ENCODE peak calls at places on chromosomes 13 and 19, in four cellular contexts. Y is GM10248, X is cardiac fibroblast, G is HCT116. B is an unnamed sample.

GRCh38 chr13:27182844-27183497 is 11.4 kb upstream of the USP12 start:
- DNase-seq in G (peak; percentile 78), Y (no peak), X (peak; percentile 83), B (no peak)

GRCh38 chr19:22427587-22428298 is 5.6 kb upstream of the ZNF98 start:
- DNase-seq in Y (no peak), X (no peak), G (no peak), B (no peak)

GRCh38 chr19:57587529-57587928 is 3.6 kb downstream of the ZIK1 start:
- DNase-seq in G (no peak), Y (no peak), X (no peak), B (no peak)

GRCh38 chr19:41324921-41325639 is 15.1 kb downstream of the CCDC97 start:
- DNase-seq in G (no peak), Y (peak; percentile 33), X (peak; percentile 84), B (no peak)

GRCh38 chr13:61728468-61728867 is 312.8 kb upstream of the PCDH20 start:
- DNase-seq in X (peak; percentile 78), Y (no peak), G (no peak), B (no peak)

GRCh38 chr13:62879071-62879470 is 1463.4 kb upstream of the PCDH20 start:
- DNase-seq in G (no peak), X (peak; percentile 28), Y (no peak), B (no peak)

GRCh38 chr19:13984875-13985741 is 21.0 kb downstream of the RFX1 start:
- DNase-seq in G (no peak), X (no peak), Y (no peak), B (no peak)

GRCh38 chr19:44808463-44809371 is at the start of gene BCAM:
- DNase-seq in G (no peak), X (peak; percentile 85), Y (peak; percentile 57), B (no peak)

GRCh38 chr13:25192489-25192888 is 20.4 kb upstream of the AMER2 start:
- DNase-seq in G (no peak), Y (no peak), X (no peak), B (no peak)

GRCh38 chr13:60164490-60164889 is 762 bp upstream of the DIAPH3 start:
- DNase-seq in Y (no peak), X (peak; percentile 47), G (no peak), B (no peak)

GRCh38 chr13:46134961-46135522 is 30.2 kb upstream of the CPB2 start:
- DNase-seq in X (no peak), G (peak; percentile 34), Y (no peak), B (no peak)

GRCh38 chr19:29266001-29266400 is 53.0 kb upstream of the UQCRFS1 start:
- DNase-seq in Y (no peak), X (no peak), G (no peak), B (no peak)

GRCh38 chr13:80755925-80756324 is 415.0 kb upstream of the SPRY2 start:
- DNase-seq in Y (no peak), G (no peak), X (peak; percentile 9), B (no peak)

GRCh38 chr13:75173457-75174356 is 308.3 kb downstream of the TBC1D4 start:
- DNase-seq in G (no peak), X (no peak), Y (no peak), B (no peak)

GRCh38 chr13:47611664-47612288 is 389.3 kb downstream of the SUCLA2 start:
- DNase-seq in G (no peak), Y (no peak), X (no peak), B (no peak)

GRCh38 chr19:18157465-18158063 is 4.6 kb downstream of the PIK3R2 start:
- DNase-seq in G (no peak), X (no peak), Y (no peak), B (no peak)

GRCh38 chr13:69618393-69618792 is 489.2 kb upstream of the ATXN8OS start:
- DNase-seq in X (no peak), G (no peak), Y (no peak), B (no peak)

GRCh38 chr19:1315470-1316166 is 29.9 kb downstream of the EFNA2 start:
- DNase-seq in G (peak; percentile 18), X (peak; percentile 59), Y (peak; percentile 83), B (peak; percentile 40)
- TF ChIP-seq CTCF in G (peak; percentile 69), X (peak; percentile 26), Y (peak; percentile 75), B (no peak)

DNA sequence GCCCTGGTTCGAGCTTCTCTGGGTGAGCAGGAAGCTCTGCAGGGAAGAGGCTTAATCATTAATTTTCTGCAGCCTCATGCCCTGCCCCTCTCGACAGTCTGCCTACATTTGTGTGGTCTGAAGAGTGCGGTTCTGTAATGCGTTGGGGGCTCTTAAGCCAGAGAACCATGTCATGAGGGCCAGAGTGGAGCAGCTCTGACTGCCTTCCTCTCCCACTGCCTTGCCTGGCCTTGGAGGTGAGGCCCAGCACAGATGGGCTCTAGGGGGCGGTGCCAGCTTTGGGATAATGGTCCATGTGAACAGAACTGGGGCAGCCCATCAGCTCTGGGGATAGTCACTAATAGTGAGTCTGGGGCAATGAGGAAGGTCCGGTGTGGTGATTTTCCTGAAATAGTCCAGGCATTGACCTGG is 5.7 kb downstream of the FGF9 start:
- DNase-seq in Y (peak; percentile 18), G (no peak), X (no peak), B (no peak)
- TF ChIP-seq CTCF in Y (peak; percentile 30), G (peak; percentile 50), X (no peak), B (no peak)

GRCh38 chr19:53091855-53092254 is 11.4 kb downstream of the ZNF160 start:
- DNase-seq in G (no peak), X (no peak), Y (no peak), B (no peak)

GRCh38 chr19:53088091-53088490 is 15.1 kb downstream of the ZNF160 start:
- DNase-seq in X (no peak), G (no peak), Y (no peak), B (no peak)

GRCh38 chr19:53092723-53093122 is 10.5 kb downstream of the ZNF160 start:
- DNase-seq in Y (no peak), X (no peak), G (no peak), B (no peak)

GRCh38 chr19:53094749-53095575 is 8.3 kb downstream of the ZNF160 start:
- DNase-seq in X (no peak), Y (no peak), G (no peak), B (no peak)

GRCh38 chr19:53091413-53091812 is 11.8 kb downstream of the ZNF160 start:
- DNase-seq in G (no peak), X (no peak), Y (no peak), B (no peak)
- TF ChIP-seq CTCF in G (no peak), X (no peak), Y (no peak), B (no peak)

GRCh38 chr19:3585301-3586123 is at the start of gene GIPC3:
- DNase-seq in Y (no peak), X (no peak), G (no peak), B (peak; percentile 26)

GRCh38 chr19:3589439-3589838 is 4.2 kb downstream of the GIPC3 start:
- DNase-seq in X (no peak), G (no peak), Y (no peak), B (no peak)

GRCh38 chr19:3589949-3590348 is 4.7 kb downstream of the GIPC3 start:
- DNase-seq in X (no peak), G (no peak), Y (no peak), B (no peak)

GRCh38 chr19:3586707-3587346 is 1.5 kb downstream of the GIPC3 start:
- DNase-seq in X (no peak), G (no peak), Y (no peak), B (no peak)

DNA sequence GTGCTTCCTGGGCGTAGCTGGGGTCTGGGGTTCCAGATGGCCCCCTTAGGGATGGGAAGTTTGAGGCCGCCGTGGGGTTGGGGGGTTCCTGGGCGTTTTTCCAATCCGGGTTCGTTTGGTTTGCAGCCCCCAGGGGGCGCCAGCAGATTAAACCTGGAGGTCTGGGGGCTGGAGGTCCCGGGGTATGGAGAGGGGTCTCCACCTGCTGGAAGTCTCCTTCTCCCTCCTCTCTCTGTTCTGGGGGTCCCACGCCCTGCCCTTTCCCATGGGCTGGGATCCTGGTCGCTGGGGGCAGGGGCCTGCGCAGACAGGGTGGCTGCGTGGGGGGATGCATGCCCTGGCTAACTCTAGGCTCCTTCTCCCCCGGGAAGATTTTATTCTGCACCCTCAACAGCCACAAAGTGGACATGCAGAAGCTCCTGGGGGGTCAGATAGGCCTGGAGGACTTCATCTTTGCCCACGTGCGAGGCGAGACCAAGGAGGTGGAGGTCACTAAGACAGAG is 897 bp downstream of the GIPC3 start:
- DNase-seq in X (no peak), G (no peak), Y (peak; percentile 70), B (peak; percentile 46)
- TF ChIP-seq CTCF in X (peak; percentile 49), G (peak; percentile 66), Y (peak; percentile 44), B (peak; percentile 45)

GRCh38 chr13:98208606-98209005 is 31.5 kb upstream of the RNF113B start:
- DNase-seq in G (no peak), X (no peak), Y (no peak), B (no peak)
- TF ChIP-seq CTCF in G (no peak), X (no peak), Y (no peak), B (no peak)